ENCODE peak calls at places on chromosomes 5 and 9, in five cellular contexts. One of them, this sample, is unnamed.

GRCh38 chr9:37503736-37504135 is 18.0 kb downstream of the POLR1E start:
- DNase-seq in pancreas: no peak
- DNase-seq in lung microvascular endothelial cell: no peak
- DNase-seq in CD8-positive, alpha-beta memory T cell: peak; percentile 70
- DNase-seq in RWPE1: no peak
- DNase-seq in this sample: no peak

GRCh38 chr9:129524848-129525345 is 96.0 kb downstream of the C9orf50 start:
- DNase-seq in lung microvascular endothelial cell: no peak
- DNase-seq in pancreas: no peak
- DNase-seq in CD8-positive, alpha-beta memory T cell: no peak
- DNase-seq in RWPE1: no peak
- DNase-seq in this sample: no peak

GRCh38 chr9:114777841-114778240 is 28.0 kb downstream of the TNFSF15 start:
- DNase-seq in RWPE1: no peak
- DNase-seq in CD8-positive, alpha-beta memory T cell: no peak
- DNase-seq in lung microvascular endothelial cell: no peak
- DNase-seq in pancreas: no peak
- DNase-seq in this sample: peak; percentile 25

GRCh38 chr5:148828461-148829247 is 2.2 kb downstream of the ADRB2 start:
- DNase-seq in lung microvascular endothelial cell: peak; percentile 43
- DNase-seq in pancreas: no peak
- DNase-seq in CD8-positive, alpha-beta memory T cell: no peak
- DNase-seq in RWPE1: peak; percentile 68
- DNase-seq in this sample: no peak

GRCh38 chr9:96646081-96646991 is 8.8 kb downstream of the PRXL2C start:
- DNase-seq in lung microvascular endothelial cell: peak; percentile 22
- DNase-seq in CD8-positive, alpha-beta memory T cell: no peak
- DNase-seq in pancreas: no peak
- DNase-seq in RWPE1: no peak
- DNase-seq in this sample: no peak

GRCh38 chr5:74632947-74633356 is 7.6 kb downstream of the ENC1 start:
- DNase-seq in pancreas: no peak
- DNase-seq in lung microvascular endothelial cell: peak; percentile 20
- DNase-seq in RWPE1: peak; percentile 81
- DNase-seq in CD8-positive, alpha-beta memory T cell: no peak
- DNase-seq in this sample: no peak

GRCh38 chr5:148379340-148379739 is 4.4 kb upstream of the FBXO38 start:
- DNase-seq in CD8-positive, alpha-beta memory T cell: no peak
- DNase-seq in pancreas: no peak
- DNase-seq in lung microvascular endothelial cell: peak; percentile 23
- DNase-seq in RWPE1: no peak
- DNase-seq in this sample: no peak

GRCh38 chr9:109411818-109412352 is 86.2 kb downstream of the PTPN3 start:
- DNase-seq in pancreas: no peak
- DNase-seq in lung microvascular endothelial cell: peak; percentile 20
- DNase-seq in RWPE1: peak; percentile 28
- DNase-seq in CD8-positive, alpha-beta memory T cell: no peak
- DNase-seq in this sample: no peak

GRCh38 chr9:82320566-82320965 is 332.0 kb downstream of the SPATA31D1 start:
- DNase-seq in pancreas: no peak
- DNase-seq in RWPE1: no peak
- DNase-seq in lung microvascular endothelial cell: no peak
- DNase-seq in CD8-positive, alpha-beta memory T cell: no peak
- DNase-seq in this sample: no peak

GRCh38 chr9:6715755-6716643 is 41.8 kb upstream of the KDM4C start:
- DNase-seq in pancreas: peak; percentile 80
- DNase-seq in lung microvascular endothelial cell: peak; percentile 36
- DNase-seq in CD8-positive, alpha-beta memory T cell: peak; percentile 80
- DNase-seq in RWPE1: no peak
- DNase-seq in this sample: peak; percentile 40

GRCh38 chr9:109182940-109183798 is 16.1 kb upstream of the FRRS1L start:
- DNase-seq in pancreas: peak; percentile 73
- DNase-seq in RWPE1: peak; percentile 64
- DNase-seq in CD8-positive, alpha-beta memory T cell: no peak
- DNase-seq in lung microvascular endothelial cell: peak; percentile 53
- DNase-seq in this sample: no peak

GRCh38 chr5:153513171-153513570 is 22.7 kb downstream of the GRIA1 start:
- DNase-seq in RWPE1: no peak
- DNase-seq in pancreas: no peak
- DNase-seq in CD8-positive, alpha-beta memory T cell: no peak
- DNase-seq in lung microvascular endothelial cell: no peak
- DNase-seq in this sample: no peak

GRCh38 chr5:72517961-72518690 is 10.9 kb upstream of the ZNF366 start:
- DNase-seq in RWPE1: no peak
- DNase-seq in lung microvascular endothelial cell: peak; percentile 34
- DNase-seq in CD8-positive, alpha-beta memory T cell: no peak
- DNase-seq in pancreas: no peak
- DNase-seq in this sample: no peak

This sample was measured in CD4-positive, alpha-beta T cell.